ENCODE peak calls at places on chromosomes 6 and 20, in five cellular contexts. N is DMS79 treated with DMSO at 0.1 percent for 48 hours, I is NCI-H1930, Y is activated gamma-delta T cell treated with Interleukin-2 at 50 U/mL for 16 hours, C is AG10803. A is an unnamed sample.
A peak's percentile ranks its signal among the peaks of the same experiment; 100 is the strongest.

GRCh38 chr6:132131777-132132176 is 180.6 kb upstream of the CCN2 start:
- DNase-seq in I (no peak), C (peak; percentile 100), N (no peak), Y (no peak), A (peak; percentile 98)

GRCh38 chr6:119881416-119881815 is 531.9 kb upstream of the MAN1A1 start:
- DNase-seq in N (no peak), I (no peak), Y (no peak), C (peak; percentile 9), A (peak; percentile 69)

GRCh38 chr6:55445648-55446204 is 118.5 kb downstream of the GFRAL start:
- DNase-seq in N (peak; percentile 33), C (peak; percentile 28), Y (no peak), I (peak; percentile 28), A (peak; percentile 56)

GRCh38 chr6:151497935-151498726 is 4.3 kb downstream of the CCDC170 start:
- DNase-seq in C (peak; percentile 30), N (no peak), Y (no peak), I (no peak), A (peak; percentile 11)

GRCh38 chr20:34516874-34517542 is 786 bp downstream of the DYNLRB1 start:
- DNase-seq in N (peak; percentile 8), C (peak; percentile 21), Y (peak; percentile 24), I (peak; percentile 18), A (peak; percentile 64)

GRCh38 chr6:100276311-100277057 is 188.2 kb downstream of the SIM1 start:
- DNase-seq in N (no peak), C (no peak), I (no peak), Y (no peak), A (no peak)

GRCh38 chr6:1378224-1379025 is 11.0 kb upstream of the FOXF2 start:
- DNase-seq in I (no peak), Y (no peak), C (no peak), N (no peak), A (no peak)

GRCh38 chr20:35387334-35387733 is 24.4 kb downstream of the UQCC1 start:
- DNase-seq in C (peak; percentile 42), I (no peak), N (no peak), Y (no peak), A (peak; percentile 54)

GRCh38 chr6:154650351-154650750 is 82.9 kb upstream of the SCAF8 start:
- DNase-seq in N (peak; percentile 40), Y (no peak), I (no peak), C (no peak), A (no peak)

GRCh38 chr6:131754088-131754487 is 43.3 kb upstream of the CTAGE9 start:
- DNase-seq in I (no peak), C (peak; percentile 82), Y (no peak), N (no peak), A (peak; percentile 62)

GRCh38 chr6:7628479-7628878 is 38.5 kb downstream of the SNRNP48 start:
- DNase-seq in Y (no peak), C (peak; percentile 54), N (no peak), I (no peak), A (peak; percentile 87)

A was measured in GM23248.